ENCODE peak calls at places on chromosomes 2 and 18, in five cellular contexts. T, A, L, O and X are unnamed samples.

GRCh38 chr2:200787351-200788128 is 24.2 kb upstream of the BZW1 start:
- DNase-seq in T (no peak), A (peak; percentile 98), L (no peak), O (peak; percentile 94), X (peak; percentile 92)

GRCh38 chr2:43105586-43106562 is 120.5 kb downstream of the ZFP36L2 start:
- DNase-seq in T (no peak), A (peak; percentile 73), L (no peak), O (peak; percentile 59), X (no peak)

GRCh38 chr18:41955688-41956087 is 654 bp downstream of the PIK3C3 start:
- DNase-seq in T (no peak), A (no peak), L (no peak), O (no peak), X (peak; percentile 8)

GRCh38 chr2:28152585-28153284 is 239.9 kb upstream of the FOSL2 start:
- DNase-seq in T (no peak), A (peak; percentile 45), L (no peak), O (no peak), X (no peak)

GRCh38 chr2:33158482-33159003 is 211.8 kb downstream of the LTBP1 start:
- DNase-seq in T (no peak), A (peak; percentile 95), L (no peak), O (peak; percentile 82), X (no peak)

GRCh38 chr18:76275913-76276312 is 219.1 kb downstream of the ZNF516 start:
- DNase-seq in T (no peak), A (no peak), L (no peak), O (no peak), X (no peak)

GRCh38 chr2:40360652-40361051 is 91.2 kb downstream of the SLC8A1 start:
- DNase-seq in T (no peak), A (peak; percentile 31), L (no peak), O (no peak), X (no peak)

GRCh38 chr2:223316346-223316745 is 264.4 kb downstream of the KCNE4 start:
- DNase-seq in T (no peak), A (no peak), L (no peak), O (no peak), X (no peak)

GRCh38 chr2:205883965-205884364 is 201.7 kb downstream of the NRP2 start:
- DNase-seq in T (no peak), A (no peak), L (no peak), O (no peak), X (no peak)

GRCh38 chr18:37355772-37356171 is 209.8 kb downstream of the CELF4 start:
- DNase-seq in T (no peak), A (no peak), L (no peak), O (no peak), X (no peak)

DNA sequence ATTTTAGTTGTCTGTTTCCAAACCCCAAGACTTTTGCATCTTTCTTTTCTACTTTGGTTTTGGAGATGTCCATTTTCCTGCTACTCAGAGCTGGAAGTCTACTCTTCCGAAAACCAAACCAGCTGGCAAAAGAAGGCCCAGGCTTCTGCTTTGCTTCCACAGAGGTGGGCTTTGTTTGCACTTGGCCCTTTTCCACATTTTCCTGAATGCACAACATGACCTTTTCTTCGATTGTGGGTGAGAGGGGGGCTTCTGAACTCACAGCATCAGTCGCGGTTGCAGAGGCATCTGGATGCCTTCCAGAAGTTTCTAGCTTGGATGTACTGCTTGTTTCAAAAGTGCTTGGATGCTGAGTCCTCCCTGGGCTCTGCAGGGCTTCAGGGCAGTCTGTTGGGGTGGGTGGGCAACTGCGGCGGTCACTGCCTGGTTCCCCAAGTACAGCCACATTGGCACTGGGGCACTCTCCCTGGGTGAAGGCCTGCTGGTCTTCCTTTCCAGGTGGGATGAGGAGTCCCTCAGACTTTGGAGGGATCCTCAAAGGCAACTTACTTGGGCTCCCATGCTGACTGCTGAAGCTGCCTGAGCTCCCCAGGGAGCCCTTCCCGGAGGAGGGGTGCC is 112.3 kb upstream of the LYPD1 start:
- DNase-seq in T (no peak), A (no peak), L (no peak), O (no peak), X (no peak)
- H2BK5ac ChIP-seq in T (no peak overlapping the region), A (no peak overlapping the region), L (no peak overlapping the region), O (no peak overlapping the region), X (no peak overlapping the region)

GRCh38 chr2:100603414-100603813 is 40.6 kb downstream of the PDCL3 start:
- DNase-seq in T (no peak), A (no peak), L (no peak), O (no peak), X (peak; percentile 54)

GRCh38 chr2:100603945-100604633 is 41.3 kb downstream of the PDCL3 start:
- DNase-seq in T (no peak), A (no peak), L (no peak), O (peak; percentile 23), X (no peak)

GRCh38 chr2:100606332-100606731 is 43.5 kb downstream of the PDCL3 start:
- DNase-seq in T (no peak), A (no peak), L (no peak), O (no peak), X (no peak)

GRCh38 chr2:100610381-100610831 is 47.6 kb downstream of the PDCL3 start:
- DNase-seq in T (peak; percentile 85), A (peak; percentile 49), L (peak; percentile 48), O (peak; percentile 51), X (peak; percentile 56)

DNA sequence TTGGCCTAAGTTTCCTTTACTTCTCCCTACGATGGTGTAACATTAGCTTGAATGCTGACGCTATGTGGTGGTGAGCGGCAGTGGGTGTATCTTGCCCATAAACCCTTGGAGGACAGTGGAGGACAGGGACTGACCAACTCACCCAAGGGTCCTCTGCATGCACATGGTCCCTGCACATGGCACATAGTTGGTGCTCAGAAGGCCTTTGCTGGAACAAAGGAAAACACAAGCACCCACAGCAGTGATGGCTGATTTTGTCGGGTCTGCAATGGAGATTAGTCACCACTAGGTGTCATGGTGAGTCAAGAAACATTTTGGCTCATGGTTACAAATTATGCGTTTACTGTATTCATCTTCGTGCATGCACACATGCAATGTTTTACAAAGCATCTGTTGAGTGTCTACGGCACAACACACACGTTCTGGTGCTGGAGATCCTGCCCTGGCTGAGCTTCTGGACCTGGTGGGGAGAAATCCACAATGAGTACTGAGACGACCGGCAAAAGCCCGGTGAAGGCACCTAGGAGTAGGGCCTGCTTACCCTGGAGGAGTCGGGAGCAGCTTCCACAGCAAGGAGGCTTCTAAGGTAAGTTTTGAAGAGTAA is 44.0 kb downstream of the PDCL3 start:
- DNase-seq in T (peak; percentile 75), A (peak; percentile 46), L (peak; percentile 40), O (peak; percentile 47), X (peak; percentile 4)
- H2AFZ ChIP-seq in T (peak overlapping the region; percentile 96), A (peak overlapping the region; percentile 48), L (peak overlapping the region; percentile 58), O (peak overlapping the region; percentile 3), X (no peak overlapping the region)

GRCh38 chr2:183035298-183035953 is 2.8 kb downstream of the NCKAP1 start:
- DNase-seq in T (no peak), A (peak; percentile 88), L (no peak), O (peak; percentile 61), X (no peak)
- H3K4me3 ChIP-seq in T (peak overlapping the region; percentile 96), A (peak overlapping the region; percentile 8), L (no peak overlapping the region), O (no peak overlapping the region), X (no peak overlapping the region)

GRCh38 chr2:215315301-215315700 is 3.4 kb downstream of the ATIC start:
- DNase-seq in T (no peak), A (no peak), L (no peak), O (no peak), X (peak; percentile 68)

GRCh38 chr2:215316336-215316735 is 4.5 kb downstream of the ATIC start:
- DNase-seq in T (no peak), A (no peak), L (no peak), O (no peak), X (no peak)

GRCh38 chr2:215314896-215315295 is 3.0 kb downstream of the ATIC start:
- DNase-seq in T (no peak), A (no peak), L (no peak), O (no peak), X (peak; percentile 90)

GRCh38 chr2:215313219-215313656 is 1.4 kb downstream of the ATIC start:
- DNase-seq in T (no peak), A (no peak), L (no peak), O (no peak), X (no peak)

DNA sequence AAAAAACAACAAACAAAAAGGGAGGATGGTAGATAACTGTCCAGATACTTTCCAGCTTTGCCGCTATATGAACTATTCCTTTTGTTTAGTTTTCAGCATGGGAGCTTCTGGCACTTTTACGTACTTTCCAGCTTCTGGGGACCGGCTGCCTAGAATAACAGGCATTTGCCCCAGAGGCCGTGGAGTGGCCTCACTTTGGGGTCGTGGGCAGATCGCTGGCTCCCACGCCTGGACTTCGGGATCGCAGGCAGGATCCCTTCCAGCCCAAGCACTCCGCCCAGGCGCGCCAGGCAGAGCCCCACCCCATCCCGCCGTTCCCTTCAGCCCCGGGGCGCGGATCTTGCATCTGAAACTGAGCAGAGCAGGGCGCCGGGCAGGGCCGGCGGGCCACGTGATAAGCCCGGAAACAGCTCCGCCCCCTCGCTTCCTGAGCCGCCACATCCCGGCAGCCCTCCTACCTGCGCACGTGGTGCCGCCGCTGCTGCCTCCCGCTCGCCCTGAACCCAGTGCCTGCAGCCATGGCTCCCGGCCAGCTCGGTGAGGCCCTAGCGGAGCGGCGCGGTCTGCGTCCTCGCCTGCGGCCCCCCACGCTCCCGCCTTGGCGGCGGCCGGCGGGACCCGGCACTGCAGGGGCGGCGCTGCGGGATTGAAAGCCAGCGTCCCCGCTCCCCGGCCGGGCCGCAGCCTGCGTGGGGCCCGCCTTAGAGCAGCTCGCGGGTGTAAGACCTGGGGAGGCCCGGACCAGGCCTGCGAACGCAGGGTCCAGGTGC is at the start of gene ATIC:
- DNase-seq in T (peak; percentile 91), A (peak; percentile 92), L (peak; percentile 83), O (peak; percentile 93), X (peak; percentile 98)
- H2BK5ac ChIP-seq in T (peak within 1 kb of the TSS; percentile 73), A (peak within 1 kb of the TSS; percentile 56), L (peak within 1 kb of the TSS; percentile 30), O (no peak within 1 kb of the TSS), X (peak within 1 kb of the TSS; percentile 82)